ENCODE peak calls at places on chromosomes 11 and 22, in four cellular contexts. I is cardiac fibroblast, F is EH, P is GOT3. W is an unnamed sample.

GRCh38 chr11:31500560-31500959 is 8.9 kb downstream of the IMMP1L start:
- DNase-seq in F (peak), I (peak), P (no peak), W (no peak)

GRCh38 chr11:34080609-34081008 is 24.8 kb upstream of the NAT10 start:
- DNase-seq in I (no peak), F (no peak), P (no peak), W (no peak)

GRCh38 chr22:20116376-20116950 is 559 bp downstream of the RANBP1 start:
- DNase-seq in P (no peak), F (no peak), I (no peak), W (no peak)

GRCh38 chr11:5367461-5368074 is 16.0 kb upstream of the OR51M1 start:
- DNase-seq in F (peak), I (peak), P (no peak), W (no peak)

GRCh38 chr11:119389611-119390254 is 8.2 kb upstream of the USP2 start:
- DNase-seq in F (no peak), P (no peak), I (no peak), W (no peak)

GRCh38 chr22:35561796-35562526 is 21.3 kb downstream of the RASD2 start:
- DNase-seq in P (no peak), F (peak), I (peak), W (no peak)

GRCh38 chr11:133212201-133212600 is 320.1 kb downstream of the OPCML start:
- DNase-seq in P (no peak), F (no peak), I (no peak), W (no peak)

GRCh38 chr11:129374993-129375721 is 491 bp upstream of the BARX2 start:
- DNase-seq in F (no peak), I (no peak), P (no peak), W (peak)

GRCh38 chr11:107669893-107670601 is 41.8 kb downstream of the SLN start:
- DNase-seq in F (no peak), P (no peak), I (no peak), W (no peak)

GRCh38 chr22:42560781-42561180 is 7.0 kb downstream of the SERHL2 start:
- DNase-seq in P (no peak), I (peak), F (peak), W (no peak)

GRCh38 chr11:20059587-20060021 is 100.7 kb downstream of the DBX1 start:
- DNase-seq in I (peak), F (no peak), P (no peak), W (no peak)

GRCh38 chr22:19060356-19061009 is 61.7 kb downstream of the DGCR2 start:
- DNase-seq in P (no peak), I (no peak), F (peak), W (no peak)

GRCh38 chr11:64652586-64653387 is 61.8 kb downstream of the SLC22A12 start:
- DNase-seq in F (peak), I (peak), P (no peak), W (peak)

GRCh38 chr11:130816516-130816915 is 99.8 kb downstream of the SNX19 start:
- DNase-seq in F (no peak), P (no peak), I (no peak), W (no peak)

GRCh38 chr22:47285981-47286380 is 523.5 kb downstream of the TBC1D22A start:
- DNase-seq in F (no peak), I (no peak), P (no peak), W (no peak)

GRCh38 chr11:9626778-9627394 is 37.0 kb upstream of the SWAP70 start:
- DNase-seq in P (no peak), I (peak), F (no peak), W (no peak)

GRCh38 chr22:44646668-44647067 is 55.3 kb upstream of the PRR5 start:
- DNase-seq in P (no peak), I (no peak), F (no peak), W (no peak)

GRCh38 chr11:75873417-75874148 is 58.6 kb downstream of the UVRAG start:
- DNase-seq in F (no peak), P (no peak), I (no peak), W (no peak)

W was measured in AG08396.